ENCODE peak calls at places on chromosomes 4 and X, in five cellular contexts. L is NCI-H82, T is NCI-H1436, R is HTR-8/SVneo, Q is NCI-H1092. G is an unnamed sample.

GRCh38 chr4:1668488-1668840 is 15.6 kb downstream of the FAM53A start:
- DNase-seq in L (no peak), T (no peak), R (no peak), Q (no peak), G (no peak)

GRCh38 chr4:180542445-180543100 is 1700.6 kb upstream of the TENM3 start:
- DNase-seq in R (peak), L (no peak), T (no peak), Q (peak), G (no peak)

GRCh38 chr4:75696036-75696435 is 22.8 kb upstream of the G3BP2 start:
- DNase-seq in T (no peak), R (no peak), Q (no peak), L (no peak), G (no peak)

GRCh38 chr4:13933163-13933562 is 305.6 kb upstream of the BOD1L1 start:
- DNase-seq in L (peak), T (no peak), Q (no peak), R (no peak), G (no peak)

GRCh38 chr4:146932111-146932510 is 13.6 kb downstream of the TTC29 start:
- DNase-seq in R (no peak), T (no peak), Q (no peak), L (no peak), G (no peak)

GRCh38 chr4:7066006-7066405 is 1.9 kb downstream of the GRPEL1 start:
- DNase-seq in T (no peak), Q (no peak), L (no peak), R (no peak), G (no peak)

GRCh38 chr4:55725057-55725456 is 89.0 kb upstream of the NMU start:
- DNase-seq in L (no peak), R (no peak), T (no peak), Q (no peak), G (no peak)

GRCh38 chr4:52199574-52200338 is 148.7 kb downstream of the SPATA18 start:
- DNase-seq in R (peak), Q (no peak), T (no peak), L (no peak), G (no peak)

GRCh38 chr4:128653514-128654420 is 155.7 kb upstream of the JADE1 start:
- DNase-seq in Q (peak), L (peak), T (peak), R (no peak), G (no peak)

GRCh38 chr4:132592340-132592739 is 556.8 kb upstream of the PCDH10 start:
- DNase-seq in Q (no peak), R (no peak), T (no peak), L (no peak), G (no peak)

GRCh38 chr4:26753187-26753586 is 107.5 kb upstream of the STIM2 start:
- DNase-seq in T (no peak), Q (no peak), L (no peak), R (no peak), G (no peak)

GRCh38 chr4:188295899-188296298 is 156.7 kb downstream of the TRIML1 start:
- DNase-seq in R (no peak), L (no peak), T (no peak), Q (no peak), G (no peak)

GRCh38 chr4:15186149-15186548 is 183.9 kb downstream of the CPEB2 start:
- DNase-seq in Q (peak), L (no peak), R (no peak), T (no peak), G (no peak)

GRCh38 chr4:68651932-68652331 is 18.5 kb downstream of the UGT2B15 start:
- DNase-seq in R (no peak), T (no peak), L (no peak), Q (no peak), G (no peak)

GRCh38 chr4:77625485-77625884 is 19.9 kb downstream of the CXCL13 start:
- DNase-seq in R (no peak), L (no peak), Q (no peak), T (no peak), G (no peak)

GRCh38 chrX:78388663-78389062 is 61.3 kb upstream of the CYSLTR1 start:
- DNase-seq in R (no peak), L (no peak), Q (no peak), T (no peak), G (no peak)

GRCh38 chrX:65924938-65925507 is 114.9 kb downstream of the VSIG4 start:
- DNase-seq in T (no peak), Q (no peak), R (no peak), L (no peak), G (no peak)

GRCh38 chrX:68929332-68930150 is 100.7 kb downstream of the EFNB1 start:
- DNase-seq in L (no peak), R (peak), T (no peak), Q (no peak), G (no peak)

GRCh38 chrX:41110801-41111625 is 25.8 kb downstream of the USP9X start:
- DNase-seq in R (no peak), T (no peak), L (peak), Q (no peak), G (no peak)

GRCh38 chrX:32293962-32294708 is 917.2 kb downstream of the DMD start:
- DNase-seq in L (peak), R (no peak), Q (no peak), T (no peak), G (no peak)

GRCh38 chr4:186946682-186947294 is 223.1 kb upstream of the FAT1 start:
- DNase-seq in R (peak), T (no peak), Q (no peak), L (peak), G (no peak)

GRCh38 chrX:13440166-13440565 is 120.3 kb upstream of the ATXN3L start:
- DNase-seq in T (no peak), Q (no peak), R (no peak), L (peak), G (no peak)

GRCh38 chr4:159487284-159487747 is 384.4 kb downstream of the RAPGEF2 start:
- DNase-seq in L (peak), T (peak), R (peak), Q (peak), G (no peak)

GRCh38 chr4:2353222-2354107 is 65.0 kb downstream of the ZFYVE28 start:
- DNase-seq in Q (no peak), R (no peak), T (no peak), L (peak), G (no peak)

GRCh38 chr4:146359771-146360170 is 145.4 kb downstream of the REELD1 start:
- DNase-seq in Q (no peak), R (no peak), T (no peak), L (no peak), G (no peak)

GRCh38 chr4:140049924-140050681 is 103.9 kb downstream of the MAML3 start:
- DNase-seq in L (peak), Q (peak), T (peak), R (no peak), G (no peak)

GRCh38 chr4:19478791-19479190 is 772.9 kb upstream of the SLIT2 start:
- DNase-seq in R (no peak), L (no peak), T (no peak), Q (no peak), G (no peak)

GRCh38 chr4:92843784-92844183 is 540.0 kb downstream of the GRID2 start:
- DNase-seq in Q (no peak), T (no peak), R (no peak), L (no peak), G (no peak)

GRCh38 chr4:5572114-5572513 is 136.2 kb downstream of the EVC2 start:
- DNase-seq in R (no peak), T (no peak), Q (no peak), L (peak), G (peak)

GRCh38 chr4:106355193-106355592 is 13.4 kb downstream of the GIMD1 start:
- DNase-seq in Q (no peak), T (no peak), L (no peak), R (no peak), G (no peak)

GRCh38 chr4:64940698-64941097 is 531.4 kb upstream of the TECRL start:
- DNase-seq in Q (no peak), R (peak), T (no peak), L (no peak), G (no peak)

GRCh38 chr4:87073187-87073569 is 138.4 kb downstream of the AFF1 start:
- DNase-seq in L (peak), Q (peak), T (peak), R (no peak), G (no peak)

G was measured in vagina.